ENCODE peak calls at places on chromosomes 4 and X, in five cellular contexts. F, R, D, U and M are unnamed samples.
A peak's percentile ranks its signal among the peaks of the same experiment; 100 is the strongest.

GRCh38 chr4:56689231-56689630 is 8.1 kb upstream of the HOPX start:
- DNase-seq in R (no peak), U (no peak), D (peak; percentile 66), F (no peak), M (no peak)

GRCh38 chr4:186021461-186022167 is 47.3 kb upstream of the TLR3 start:
- DNase-seq in D (no peak), F (no peak), U (peak; percentile 70), R (no peak), M (peak; percentile 14)

GRCh38 chr4:40228497-40229365 is 31.9 kb downstream of the RHOH start:
- DNase-seq in D (no peak), F (no peak), R (no peak), U (no peak), M (no peak)

GRCh38 chr4:142823796-142824195 is 22.3 kb downstream of the INPP4B start:
- DNase-seq in R (no peak), U (no peak), D (no peak), F (no peak), M (no peak)

GRCh38 chr4:142778430-142778829 is 67.7 kb downstream of the INPP4B start:
- DNase-seq in F (no peak), U (no peak), R (no peak), D (no peak), M (no peak)

GRCh38 chr4:183659919-183660318 is 826 bp downstream of the TRAPPC11 start:
- DNase-seq in U (no peak), D (no peak), R (no peak), F (no peak), M (no peak)

GRCh38 chrX:110851780-110852179 is 56.2 kb upstream of the CHRDL1 start:
- DNase-seq in R (no peak), U (no peak), F (no peak), D (no peak), M (peak; percentile 3)

GRCh38 chr4:159206427-159206871 is 103.6 kb downstream of the RAPGEF2 start:
- DNase-seq in R (no peak), F (no peak), D (no peak), U (no peak), M (no peak)